ENCODE peak calls at places on chromosomes 7 and 10, in six cellular contexts. W is left ventricle myocardium inferior, S is astrocyte, N is ovary, I is body of pancreas, B is thoracic aorta. O is an unnamed sample. For H3K4me1, the result is how much of the 10 kb centered on the place peaks cover.

GRCh38 chr7:128814496-128814895 is 15.7 kb upstream of the FLNC start:
- DNase-seq in W (no peak), S (no peak), N (no peak), I (no peak), B (no peak), O (no peak)

GRCh38 chr7:1674161-1675035 is 4.3 kb downstream of the ELFN1 start:
- DNase-seq in W (no peak), S (no peak), N (no peak), I (no peak), B (no peak), O (no peak)

GRCh38 chr10:70851597-70852475 is 36.1 kb downstream of the SGPL1 start:
- DNase-seq in W (no peak), S (no peak), N (no peak), I (peak), B (no peak), O (no peak)

GRCh38 chr7:50166997-50167961 is 74.2 kb upstream of the ZPBP start:
- DNase-seq in W (no peak), S (no peak), N (no peak), I (no peak), B (no peak), O (no peak)

GRCh38 chr7:103447073-103447960 is 1.3 kb upstream of the SLC26A5 start:
- DNase-seq in W (no peak), S (peak), N (no peak), I (peak), B (no peak), O (peak)

GRCh38 chr10:61642692-61643091 is 20.0 kb upstream of the CABCOCO1 start:
- DNase-seq in W (no peak), S (peak), N (no peak), I (no peak), B (no peak), O (no peak)

GRCh38 chr10:16712883-16713282 is 104.3 kb downstream of the RSU1 start:
- DNase-seq in W (no peak), S (no peak), N (no peak), I (no peak), B (no peak), O (no peak)

GRCh38 chr7:149718730-149719049 is 54.7 kb downstream of the ZNF467 start:
- DNase-seq in W (no peak), S (no peak), N (no peak), I (no peak), B (no peak), O (no peak)

GRCh38 chr7:23653942-23654341 is 26.1 kb upstream of the FAM221A start:
- DNase-seq in W (no peak), S (no peak), N (no peak), I (no peak), B (no peak), O (no peak)

GRCh38 chr7:33773053-33773452 is 132.3 kb upstream of the BMPER start:
- DNase-seq in W (no peak), S (peak), N (no peak), I (no peak), B (no peak), O (no peak)

GRCh38 chr10:95537543-95537930 is 23.6 kb downstream of the SORBS1 start:
- DNase-seq in W (no peak), S (no peak), N (no peak), I (no peak), B (no peak), O (no peak)

GRCh38 chr7:40232242-40232929 is 97.6 kb downstream of the SUGCT start:
- DNase-seq in W (no peak), S (peak), N (peak), I (no peak), B (no peak), O (peak)

GRCh38 chr7:100974021-100974420 is 4.7 kb downstream of the MUC12 start:
- DNase-seq in W (no peak), S (peak), N (no peak), I (no peak), B (no peak), O (no peak)

GRCh38 chr10:133198621-133199487 is 31.2 kb upstream of the UTF1 start:
- DNase-seq in W (no peak), S (no peak), N (no peak), I (no peak), B (no peak), O (no peak)

DNA sequence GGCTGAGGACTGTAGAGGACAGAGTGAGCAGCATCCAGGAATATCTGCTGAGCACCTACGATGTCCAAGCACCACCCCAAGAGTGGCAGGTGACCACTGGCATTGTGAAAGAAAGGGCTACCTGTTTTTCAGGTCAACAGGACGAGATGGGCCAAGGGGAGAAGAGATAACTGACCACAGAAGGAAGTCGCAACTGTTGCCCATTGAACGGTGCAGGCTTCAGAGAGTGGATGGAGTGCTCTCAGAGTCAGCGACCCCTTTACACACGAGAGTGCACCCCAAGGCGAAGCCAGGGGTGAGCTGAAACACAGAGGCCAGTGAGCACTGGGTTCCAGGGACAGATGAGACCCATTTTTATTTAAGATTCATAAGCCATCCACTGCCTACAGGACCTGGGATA is 42.3 kb downstream of the HIPK2 start:
- DNase-seq in W (no peak), S (no peak), N (no peak), I (no peak), B (no peak), O (peak)
- H3K4me1 ChIP-seq in W (half or more), S (half or more), N (under half), I (half or more), B (half or more), O (half or more)

GRCh38 chr7:15015545-15016314 is 113.2 kb upstream of the DGKB start:
- DNase-seq in W (no peak), S (peak), N (peak), I (peak), B (no peak), O (peak)

GRCh38 chr7:15018981-15019380 is 116.4 kb upstream of the DGKB start:
- DNase-seq in W (no peak), S (no peak), N (no peak), I (no peak), B (no peak), O (no peak)

GRCh38 chr7:15012135-15012534 is 109.6 kb upstream of the DGKB start:
- DNase-seq in W (no peak), S (no peak), N (no peak), I (no peak), B (no peak), O (no peak)

GRCh38 chr7:15016726-15017125 is 114.2 kb upstream of the DGKB start:
- DNase-seq in W (no peak), S (no peak), N (no peak), I (no peak), B (no peak), O (no peak)

GRCh38 chr7:15016315-15016667 is 113.7 kb upstream of the DGKB start:
- DNase-seq in W (no peak), S (no peak), N (no peak), I (no peak), B (no peak), O (no peak)
- TF ChIP-seq CTCF in W (peak), S (no peak), N (no peak), I (no peak), B (no peak), O (no peak)

GRCh38 chr10:34815174-34816066 is at the start of gene PARD3:
- DNase-seq in W (peak), S (no peak), N (peak), I (peak), B (no peak), O (peak)
- H3K4me1 ChIP-seq in W (half or more), S (under half), N (under half), I (under half), B (under half), O (under half)

GRCh38 chr10:30270247-30270646 is 78.8 kb downstream of the MTPAP start:
- DNase-seq in W (no peak), S (no peak), N (no peak), I (no peak), B (no peak), O (no peak)
- TF ChIP-seq CTCF in W (peak), S (peak), N (no peak), I (no peak), B (peak), O (no peak)

GRCh38 chr10:87868277-87868676 is 4.9 kb downstream of the PTEN start:
- DNase-seq in W (no peak), S (no peak), N (no peak), I (no peak), B (no peak), O (no peak)
- H3K4me1 ChIP-seq in W (half or more), S (under half), N (under half), I (under half), B (under half), O (half or more)

GRCh38 chr7:119127706-119128105 is 903.2 kb downstream of the ANKRD7 start:
- DNase-seq in W (no peak), S (no peak), N (no peak), I (no peak), B (no peak), O (no peak)

DNA sequence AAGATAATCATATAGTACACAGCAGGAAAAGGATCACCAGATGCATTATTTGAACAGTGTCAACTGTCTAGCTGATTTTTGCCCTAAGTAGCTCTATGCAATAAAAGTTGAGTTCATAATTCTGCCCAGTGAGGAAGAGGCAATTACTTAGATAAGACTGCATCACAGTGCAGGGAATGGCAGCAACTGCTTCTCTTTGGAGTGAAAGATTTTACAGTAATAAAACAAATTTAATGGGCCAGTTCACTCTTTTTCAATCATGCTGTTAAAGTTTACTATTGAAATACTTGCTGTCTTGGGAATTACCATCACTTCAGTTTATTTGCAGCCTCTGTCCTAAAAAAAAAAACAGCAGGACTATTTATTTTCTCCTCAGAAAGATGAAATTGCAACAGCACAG is 907.9 kb downstream of the ANKRD7 start:
- DNase-seq in W (no peak), S (no peak), N (no peak), I (no peak), B (no peak), O (no peak)
- TF ChIP-seq CTCF in W (no peak), S (no peak), N (no peak), I (no peak), B (no peak), O (no peak)

GRCh38 chr10:124632064-124632531 is 112.1 kb downstream of the FAM53B start:
- DNase-seq in W (peak), S (peak), N (peak), I (peak), B (no peak), O (no peak)

GRCh38 chr10:124629410-124629809 is 114.8 kb downstream of the FAM53B start:
- DNase-seq in W (no peak), S (no peak), N (no peak), I (no peak), B (no peak), O (no peak)

GRCh38 chr10:124629842-124630241 is 114.3 kb downstream of the FAM53B start:
- DNase-seq in W (no peak), S (no peak), N (no peak), I (no peak), B (no peak), O (no peak)

GRCh38 chr10:124628676-124629021 is 115.5 kb downstream of the FAM53B start:
- DNase-seq in W (no peak), S (no peak), N (no peak), I (no peak), B (no peak), O (no peak)

GRCh38 chr10:124630551-124630950 is 113.6 kb downstream of the FAM53B start:
- DNase-seq in W (no peak), S (no peak), N (no peak), I (no peak), B (no peak), O (no peak)
- H3K4me1 ChIP-seq in W (half or more), S (under half), N (under half), I (under half), B (half or more), O (under half)